ENCODE peak calls at places on chromosomes 16 and 17, in eight cellular contexts. Z is psoas muscle; P is HEK293T; B is fibroblast of mammary gland; W is stimulated activated CD8-positive, alpha-beta memory T cell treated with anti-CD3 and anti-CD28 coated beads, Interleukin-4, amount 100 ng/mL, for 1 hour; A is activated CD8-positive, alpha-beta memory T cell treated with anti-CD3 and anti-CD28 coated beads for 48 hours; J is astrocyte of the cerebellum; X is hepatic stellate cell. G is an unnamed sample.

GRCh38 chr16:28883221-28883996 is 5.1 kb downstream of the ATP2A1 start:
- DNase-seq in W (no peak), J (no peak), B (no peak), A (no peak), X (no peak), P (no peak), Z (no peak), G (no peak)

GRCh38 chr16:21088646-21089538 is 61.8 kb downstream of the DNAH3 start:
- DNase-seq in W (no peak), B (peak), Z (no peak), X (no peak), A (no peak), J (peak), P (no peak), G (no peak)

GRCh38 chr16:55471448-55472097 is 7.4 kb upstream of the MMP2 start:
- DNase-seq in J (no peak), W (no peak), X (peak), Z (no peak), A (no peak), P (no peak), B (peak), G (no peak)

GRCh38 chr16:1532081-1532760 is 1.2 kb upstream of the TMEM204 start:
- DNase-seq in P (no peak), J (no peak), X (peak), A (no peak), Z (peak), W (no peak), B (peak), G (no peak)

GRCh38 chr17:21289175-21289901 is 4.8 kb downstream of the MAP2K3 start:
- DNase-seq in X (no peak), P (no peak), A (no peak), W (no peak), J (no peak), Z (no peak), B (no peak), G (no peak)

GRCh38 chr16:81204794-81205680 is 33.5 kb upstream of the BCO1 start:
- DNase-seq in Z (no peak), A (no peak), W (no peak), J (peak), B (peak), X (peak), P (peak), G (no peak)

GRCh38 chr17:29734640-29735039 is 111.9 kb upstream of the CORO6 start:
- DNase-seq in Z (no peak), P (no peak), W (no peak), X (no peak), A (no peak), B (no peak), J (no peak), G (no peak)

GRCh38 chr16:20166531-20167235 is 93.0 kb upstream of the GPR139 start:
- DNase-seq in A (no peak), W (no peak), X (no peak), P (no peak), Z (no peak), J (no peak), B (no peak), G (no peak)

GRCh38 chr16:74461826-74462225 is 40.5 kb upstream of the CLEC18B start:
- DNase-seq in A (no peak), W (no peak), X (no peak), B (no peak), Z (no peak), P (no peak), J (peak), G (no peak)

GRCh38 chr16:2959206-2959605 is 4.9 kb upstream of the KREMEN2 start:
- DNase-seq in J (no peak), P (no peak), A (no peak), X (no peak), W (no peak), Z (no peak), B (no peak), G (peak)

GRCh38 chr16:56793504-56793903 is 63.6 kb downstream of the NUP93 start:
- DNase-seq in B (peak), J (peak), X (no peak), Z (no peak), A (no peak), P (no peak), W (no peak), G (no peak)

GRCh38 chr17:45584092-45585036 is 93.8 kb upstream of the PLEKHM1 start:
- DNase-seq in X (peak), Z (peak), W (no peak), A (peak), B (peak), P (peak), J (no peak), G (peak)

GRCh38 chr16:55012793-55013192 is 82.1 kb downstream of the IRX5 start:
- DNase-seq in X (no peak), Z (no peak), P (no peak), J (no peak), A (no peak), W (no peak), B (no peak), G (no peak)

GRCh38 chr16:21283521-21284289 is 5.6 kb upstream of the CRYM start:
- DNase-seq in B (peak), J (no peak), P (peak), X (no peak), Z (peak), W (no peak), A (no peak), G (no peak)

GRCh38 chr16:12398029-12398735 is 405.5 kb downstream of the CPPED1 start:
- DNase-seq in X (no peak), B (no peak), W (no peak), J (peak), P (no peak), Z (no peak), A (no peak), G (no peak)

GRCh38 chr17:7196651-7197050 is 17.5 kb upstream of the ASGR1 start:
- DNase-seq in Z (no peak), X (no peak), P (no peak), J (no peak), W (no peak), A (no peak), B (no peak), G (no peak)

GRCh38 chr16:68707341-68708152 is 29.5 kb upstream of the CDH1 start:
- DNase-seq in A (no peak), W (no peak), B (no peak), J (no peak), X (peak), P (no peak), Z (no peak), G (peak)

GRCh38 chr16:55171241-55171640 is 152.8 kb upstream of the IRX6 start:
- DNase-seq in W (no peak), P (peak), J (no peak), X (no peak), A (no peak), B (no peak), Z (no peak), G (no peak)

GRCh38 chr17:31531336-31532160 is 140.1 kb downstream of the RAB11FIP4 start:
- DNase-seq in Z (no peak), B (no peak), P (no peak), A (no peak), X (no peak), J (no peak), W (no peak), G (no peak)

GRCh38 chr16:29810699-29811169 is 1.3 kb upstream of the PRRT2 start:
- DNase-seq in J (no peak), B (no peak), Z (no peak), X (no peak), P (no peak), W (no peak), A (no peak), G (no peak)

G was measured in pancreas.